ENCODE peak calls at places on chromosomes 6 and 20, in four cellular contexts. M is heart left ventricle; Z is GM23248; O is effector CD4-positive, alpha-beta T cell. G is an unnamed sample.

GRCh38 chr6:163338671-163339405 is 75.7 kb upstream of the QKI start:
- DNase-seq in M (peak; percentile 74), Z (peak; percentile 69), O (no peak), G (no peak)

GRCh38 chr6:134593024-134593423 is 275.1 kb upstream of the SGK1 start:
- DNase-seq in M (no peak), Z (no peak), O (no peak), G (no peak)

GRCh38 chr20:19626896-19627295 is 131.2 kb upstream of the RIN2 start:
- DNase-seq in M (no peak), Z (peak; percentile 6), O (no peak), G (no peak)

GRCh38 chr20:1320902-1321653 is 7.9 kb downstream of the SDCBP2 start:
- DNase-seq in M (no peak), Z (no peak), O (no peak), G (no peak)

GRCh38 chr6:81748946-81749345 is 3.5 kb downstream of the TENT5A start:
- DNase-seq in M (no peak), Z (peak; percentile 57), O (no peak), G (no peak)

GRCh38 chr6:155523821-155524238 is 68.2 kb upstream of the NOX3 start:
- DNase-seq in M (no peak), Z (no peak), O (no peak), G (no peak)

GRCh38 chr20:51696304-51697118 is 71.7 kb downstream of the ATP9A start:
- DNase-seq in M (no peak), Z (peak; percentile 11), O (no peak), G (no peak)

GRCh38 chr6:77883849-77884248 is 231.0 kb downstream of the MEI4 start:
- DNase-seq in M (no peak), Z (no peak), O (no peak), G (no peak)

GRCh38 chr6:158188591-158188990 is 20.4 kb downstream of the GTF2H5 start:
- DNase-seq in M (no peak), Z (no peak), O (no peak), G (no peak)

GRCh38 chr6:6749791-6750434 is 161.4 kb downstream of the LY86 start:
- DNase-seq in M (peak; percentile 68), Z (peak; percentile 95), O (no peak), G (no peak)

GRCh38 chr20:48468571-48468970 is 359.2 kb downstream of the PREX1 start:
- DNase-seq in M (no peak), Z (no peak), O (no peak), G (no peak)

GRCh38 chr6:44535967-44536366 is 148.5 kb downstream of the CDC5L start:
- DNase-seq in M (no peak), Z (no peak), O (no peak), G (no peak)

GRCh38 chr6:109060585-109060984 is 34.1 kb downstream of the SESN1 start:
- DNase-seq in M (no peak), Z (peak; percentile 24), O (no peak), G (no peak)

GRCh38 chr20:25282796-25283195 is 34.9 kb downstream of the PYGB start:
- DNase-seq in M (no peak), Z (no peak), O (no peak), G (no peak)

GRCh38 chr6:170068496-170068895 is 222.4 kb downstream of the DLL1 start:
- DNase-seq in M (no peak), Z (no peak), O (no peak), G (no peak)

GRCh38 chr6:30643656-30644055 is 3.3 kb upstream of the C6orf136 start:
- DNase-seq in M (no peak), Z (peak; percentile 3), O (no peak), G (no peak)

GRCh38 chr6:71248306-71248705 is 40.3 kb upstream of the OGFRL1 start:
- DNase-seq in M (no peak), Z (peak; percentile 85), O (no peak), G (peak; percentile 26)